ENCODE peak calls at places on chromosomes 12 and 14, in eight cellular contexts. N, Y, S, I, R, L, J and X are unnamed samples.

GRCh38 chr12:45051490-45052105 is 699 bp upstream of the DBX2 start:
- DNase-seq in N (no peak), Y (no peak), S (no peak), I (no peak), R (peak), L (no peak), J (no peak), X (no peak)

GRCh38 chr12:105580841-105581352 is 250.4 kb downstream of the C12orf75 start:
- DNase-seq in N (no peak), Y (no peak), S (peak), I (no peak), R (no peak), L (no peak), J (no peak), X (no peak)

GRCh38 chr12:67472551-67472950 is 176.0 kb upstream of the DYRK2 start:
- DNase-seq in N (no peak), Y (peak), S (no peak), I (no peak), R (no peak), L (no peak), J (no peak), X (no peak)

GRCh38 chr12:91951571-91951970 is 194.1 kb downstream of the BTG1 start:
- DNase-seq in N (peak), Y (no peak), S (no peak), I (no peak), R (no peak), L (no peak), J (peak), X (no peak)

GRCh38 chr12:1670815-1671268 is 20.0 kb upstream of the ADIPOR2 start:
- DNase-seq in N (no peak), Y (no peak), S (no peak), I (no peak), R (no peak), L (no peak), J (no peak), X (no peak)

GRCh38 chr12:118103601-118104382 is at the start of gene VSIG10:
- DNase-seq in N (peak), Y (peak), S (no peak), I (no peak), R (peak), L (peak), J (peak), X (peak)

GRCh38 chr12:53786411-53786810 is 34.6 kb upstream of the CISTR start:
- DNase-seq in N (no peak), Y (no peak), S (no peak), I (no peak), R (peak), L (no peak), J (no peak), X (no peak)

GRCh38 chr14:49879683-49880204 is 13.1 kb upstream of the ARF6 start:
- DNase-seq in N (peak), Y (peak), S (peak), I (no peak), R (peak), L (peak), J (peak), X (no peak)

GRCh38 chr14:92651106-92651792 is 97.2 kb downstream of the LGMN start:
- DNase-seq in N (no peak), Y (no peak), S (no peak), I (no peak), R (peak), L (peak), J (no peak), X (no peak)

GRCh38 chr12:85575115-85576096 is 260.8 kb downstream of the RASSF9 start:
- DNase-seq in N (peak), Y (peak), S (peak), I (peak), R (no peak), L (peak), J (peak), X (peak)

GRCh38 chr14:51789631-51790030 is 70.8 kb upstream of the GNG2 start:
- DNase-seq in N (no peak), Y (no peak), S (peak), I (no peak), R (no peak), L (no peak), J (no peak), X (no peak)

GRCh38 chr14:60396718-60397343 is 89.0 kb downstream of the C14orf39 start:
- DNase-seq in N (peak), Y (no peak), S (no peak), I (no peak), R (no peak), L (no peak), J (no peak), X (no peak)

GRCh38 chr14:96559571-96559970 is 57.4 kb downstream of the PAPOLA start:
- DNase-seq in N (no peak), Y (no peak), S (no peak), I (no peak), R (no peak), L (no peak), J (no peak), X (no peak)

GRCh38 chr14:64465856-64466554 is 706 bp downstream of the AKAP5 start:
- DNase-seq in N (peak), Y (no peak), S (no peak), I (peak), R (no peak), L (peak), J (peak), X (no peak)

GRCh38 chr14:44529026-44529425 is 21.9 kb upstream of the FSCB start:
- DNase-seq in N (no peak), Y (no peak), S (no peak), I (no peak), R (no peak), L (no peak), J (no peak), X (no peak)

GRCh38 chr14:24692382-24693352 is 58.7 kb upstream of the GZMB start:
- DNase-seq in N (no peak), Y (no peak), S (no peak), I (no peak), R (no peak), L (no peak), J (no peak), X (no peak)

GRCh38 chr12:92543359-92543758 is 159.4 kb upstream of the PLEKHG7 start:
- DNase-seq in N (no peak), Y (no peak), S (no peak), I (no peak), R (no peak), L (no peak), J (no peak), X (no peak)

GRCh38 chr12:113647048-113647447 is 175.4 kb upstream of the LHX5 start:
- DNase-seq in N (no peak), Y (no peak), S (peak), I (no peak), R (no peak), L (peak), J (no peak), X (no peak)

GRCh38 chr12:66399626-66399931 is 97.3 kb downstream of the HELB start:
- DNase-seq in N (no peak), Y (no peak), S (no peak), I (no peak), R (no peak), L (no peak), J (no peak), X (no peak)

GRCh38 chr12:3461391-3461790 is 29.6 kb upstream of the PRMT8 start:
- DNase-seq in N (no peak), Y (no peak), S (no peak), I (no peak), R (no peak), L (no peak), J (no peak), X (no peak)

GRCh38 chr12:12979731-12980259 is 20.3 kb downstream of the HEBP1 start:
- DNase-seq in N (peak), Y (no peak), S (no peak), I (peak), R (no peak), L (no peak), J (peak), X (no peak)
- H3K27ac ChIP-seq in N (peak), Y (no peak), S (no peak), I (peak), R (no peak), L (no peak), J (peak), X (peak)

GRCh38 chr12:132560831-132561783 is 49.3 kb downstream of the LRCOL1 start:
- DNase-seq in N (peak), Y (no peak), S (peak), I (peak), R (no peak), L (peak), J (peak), X (no peak)

GRCh38 chr12:132562489-132563045 is 47.8 kb downstream of the LRCOL1 start:
- DNase-seq in N (no peak), Y (no peak), S (no peak), I (no peak), R (no peak), L (no peak), J (no peak), X (no peak)

GRCh38 chr12:132559652-132560420 is 50.5 kb downstream of the LRCOL1 start:
- DNase-seq in N (peak), Y (no peak), S (peak), I (no peak), R (no peak), L (peak), J (peak), X (no peak)

GRCh38 chr12:132560421-132560830 is 50.0 kb downstream of the LRCOL1 start:
- DNase-seq in N (no peak), Y (no peak), S (no peak), I (no peak), R (no peak), L (no peak), J (peak), X (no peak)

DNA sequence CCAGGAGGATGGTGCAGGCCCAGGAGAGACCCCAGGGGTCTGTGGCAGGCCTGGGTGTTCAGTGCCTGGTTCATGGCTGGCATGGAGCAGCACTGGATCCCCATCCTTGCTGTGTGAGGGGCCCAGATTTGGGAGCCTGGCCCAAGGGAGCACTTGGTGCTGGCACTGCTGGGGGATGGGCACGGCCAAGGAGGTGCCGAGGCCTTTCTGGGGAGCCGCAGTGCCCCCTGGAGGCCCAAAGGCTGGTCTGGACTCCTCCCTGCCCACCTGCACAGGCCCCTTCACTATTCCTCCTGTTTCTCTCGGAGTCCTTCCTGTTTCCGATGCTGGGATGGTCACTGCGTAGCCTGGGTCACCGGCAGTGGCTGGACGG is 48.6 kb downstream of the LRCOL1 start:
- DNase-seq in N (no peak), Y (no peak), S (no peak), I (no peak), R (no peak), L (no peak), J (peak), X (no peak)
- TF ChIP-seq CTCF in N (peak), Y (no peak), S (peak), I (peak), R (peak), L (no peak), J (peak), X (no peak)

DNA sequence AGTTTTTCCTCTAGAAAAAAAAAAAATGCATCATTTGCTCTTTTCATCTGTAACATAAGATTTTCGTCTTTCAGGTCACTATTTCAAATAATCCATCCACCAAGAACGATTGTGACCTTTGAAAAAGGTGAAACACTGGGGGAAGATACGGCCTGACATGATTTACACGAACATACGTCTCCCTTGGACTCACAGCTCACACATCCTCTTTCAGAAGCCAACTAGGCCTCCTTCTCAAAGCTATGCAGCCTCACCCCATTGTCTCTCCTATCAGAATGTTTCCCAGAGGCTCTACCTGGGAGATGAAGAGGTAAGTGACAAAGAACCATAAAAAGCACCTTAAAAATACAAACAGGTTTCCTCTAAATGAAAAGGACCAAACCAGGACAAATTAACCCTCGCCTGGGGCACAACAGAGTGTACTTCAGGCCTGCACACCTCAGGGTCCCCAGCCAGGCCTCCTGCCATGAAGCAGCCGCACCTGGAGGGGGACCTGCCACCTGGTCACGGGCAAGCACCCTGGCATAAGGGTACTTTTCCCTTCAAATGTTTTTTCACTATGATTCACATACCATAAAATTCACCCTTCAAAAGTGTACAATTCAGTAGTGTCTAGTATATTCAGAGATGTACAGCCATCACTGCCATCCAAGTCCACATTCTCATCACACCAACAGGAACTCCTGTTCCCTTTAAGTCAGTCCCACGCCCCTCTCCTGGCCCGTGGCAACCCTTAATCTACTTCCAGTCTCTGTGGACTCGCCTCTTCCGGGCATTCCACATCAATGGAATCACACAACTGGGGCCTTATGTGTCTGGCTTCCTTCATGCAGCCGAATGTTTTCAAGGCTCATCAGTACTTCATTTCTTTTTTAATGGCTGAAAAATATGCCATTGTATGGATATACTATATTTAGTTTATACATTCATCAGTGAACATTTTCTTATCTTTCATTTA is 5.4 kb downstream of the SLC15A4 start:
- DNase-seq in N (peak), Y (no peak), S (no peak), I (no peak), R (no peak), L (no peak), J (no peak), X (no peak)
- H3K4me3 ChIP-seq in N (no peak), Y (no peak), S (no peak), I (no peak), R (no peak), L (no peak), J (no peak), X (no peak)

DNA sequence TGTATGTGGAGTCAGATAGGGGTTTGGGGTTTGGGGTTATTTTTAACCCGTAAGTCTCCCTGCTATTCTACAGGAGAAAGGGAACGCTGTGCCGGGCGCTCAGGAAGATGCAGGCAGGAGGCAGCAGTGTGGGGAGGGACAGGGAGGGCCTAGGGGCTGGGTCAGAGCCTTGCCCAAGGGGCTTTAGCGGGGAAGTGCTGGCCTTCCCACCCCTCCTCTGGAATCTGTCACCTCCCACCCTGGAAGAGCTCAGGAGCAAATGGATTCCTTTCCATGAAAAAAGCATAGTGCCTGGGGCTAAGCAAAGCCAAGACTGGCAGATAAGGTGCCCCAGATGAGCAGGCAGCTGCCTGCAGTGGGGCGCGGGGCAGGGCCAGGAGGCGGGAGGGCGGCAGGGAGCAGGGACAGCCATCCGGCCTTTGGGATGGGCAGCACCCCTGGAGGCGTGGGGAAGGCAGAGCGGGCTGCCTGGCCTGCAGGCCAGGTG is 7.3 kb upstream of the INF2 start:
- DNase-seq in N (no peak), Y (no peak), S (no peak), I (no peak), R (peak), L (no peak), J (peak), X (no peak)
- H3K27ac ChIP-seq in N (peak), Y (peak), S (peak), I (peak), R (no peak), L (peak), J (peak), X (peak)

DNA sequence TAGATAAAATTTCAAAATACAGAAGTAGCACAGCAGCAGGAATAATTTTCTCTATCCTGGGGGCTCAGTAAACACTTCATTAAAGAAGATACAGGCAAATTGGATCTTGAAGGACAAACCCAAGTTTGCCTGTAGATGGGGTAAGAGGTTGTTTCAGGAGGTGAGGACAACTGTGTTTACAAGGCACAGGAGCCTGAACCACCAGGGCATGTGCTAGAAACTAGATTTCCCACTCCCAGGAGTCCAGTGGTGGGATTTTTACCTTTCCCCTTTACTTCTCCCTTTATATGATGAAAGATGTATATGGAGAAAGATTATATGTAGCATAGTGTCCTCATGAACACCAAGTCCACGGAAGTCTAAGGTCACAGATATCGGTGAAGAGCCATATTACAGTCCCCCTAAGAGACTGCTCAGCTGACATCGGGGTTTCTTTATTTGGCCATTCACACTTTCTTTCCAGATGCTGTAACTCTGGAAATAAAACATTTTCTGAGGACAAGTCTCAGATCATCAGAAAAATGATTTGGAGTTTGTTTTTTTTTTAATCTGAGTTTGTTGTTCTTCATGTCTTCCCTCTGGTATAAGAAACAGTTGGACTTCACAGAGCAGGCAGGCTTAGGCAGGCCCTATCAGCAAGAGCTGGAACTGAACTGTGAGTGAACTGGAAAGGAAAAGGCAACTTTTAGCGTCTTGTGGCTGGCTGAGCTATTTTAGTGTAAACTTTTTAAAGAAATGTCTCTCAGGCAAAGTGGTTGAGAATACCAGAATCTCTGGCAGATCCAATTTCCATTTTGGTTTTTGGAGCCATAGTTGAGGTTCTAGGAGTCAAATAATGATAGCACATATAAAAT is 8.0 kb upstream of the EVL start:
- DNase-seq in N (peak), Y (no peak), S (no peak), I (no peak), R (no peak), L (no peak), J (peak), X (no peak)
- TF ChIP-seq CTCF in N (peak), Y (no peak), S (peak), I (peak), R (peak), L (no peak), J (peak), X (peak)

DNA sequence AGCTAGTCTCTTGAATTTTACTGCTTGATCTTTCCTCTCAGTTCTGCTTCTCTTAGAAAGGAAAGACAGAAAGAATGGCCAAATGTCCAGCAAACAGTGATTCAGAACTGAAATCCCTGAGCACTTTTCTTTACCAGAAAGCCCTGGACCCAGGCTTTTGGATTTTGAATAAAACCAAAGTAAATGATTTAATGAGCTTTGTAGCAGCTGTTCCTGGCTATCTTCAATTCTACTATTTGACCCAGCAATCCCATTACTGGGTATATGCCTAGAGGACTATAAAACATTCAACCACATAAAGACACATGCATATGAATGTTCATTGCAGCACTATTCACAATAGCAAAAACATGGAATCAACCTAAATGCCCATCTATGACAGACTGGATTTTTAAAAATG is 187.2 kb downstream of the PRKD1 start:
- DNase-seq in N (no peak), Y (no peak), S (no peak), I (no peak), R (no peak), L (no peak), J (no peak), X (no peak)
- H3K4me3 ChIP-seq in N (no peak), Y (no peak), S (no peak), I (no peak), R (no peak), L (no peak), J (no peak), X (no peak)